ENCODE peak calls at places on chromosomes 11 and 22, in seven cellular contexts. U, H, V, Q, C, Z and M are unnamed samples.
A peak's percentile ranks its signal among the peaks of the same experiment; 100 is the strongest.

GRCh38 chr11:27282806-27283205 is 80.2 kb downstream of the CCDC34 start:
- DNase-seq in U (no peak), H (no peak), Q (no peak), V (no peak), C (no peak), Z (no peak), M (no peak)

GRCh38 chr11:78428773-78429172 is 11.2 kb upstream of the GAB2 start:
- DNase-seq in Z (no peak), U (no peak), Q (no peak), H (no peak), C (no peak), V (no peak), M (no peak)

GRCh38 chr11:46892838-46893237 is 25.5 kb downstream of the LRP4 start:
- DNase-seq in U (no peak), Q (no peak), V (no peak), Z (no peak), C (no peak), H (no peak), M (no peak)

GRCh38 chr11:26710489-26710888 is 11.4 kb downstream of the SLC5A12 start:
- DNase-seq in U (no peak), Z (no peak), Q (no peak), H (no peak), V (peak; percentile 16), C (no peak), M (no peak)

GRCh38 chr11:19988598-19988997 is 171.7 kb downstream of the DBX1 start:
- DNase-seq in H (no peak), Z (no peak), V (no peak), U (no peak), C (no peak), Q (no peak), M (no peak)

GRCh38 chr11:78336877-78337553 is 80.6 kb downstream of the GAB2 start:
- DNase-seq in C (no peak), U (no peak), V (no peak), Z (no peak), Q (no peak), H (no peak), M (no peak)

GRCh38 chr11:116615211-116615865 is 157.4 kb downstream of the BUD13 start:
- DNase-seq in U (no peak), Z (no peak), Q (no peak), H (no peak), C (no peak), V (no peak), M (no peak)

GRCh38 chr11:29318134-29318845 is 698.5 kb downstream of the KCNA4 start:
- DNase-seq in H (no peak), V (no peak), U (no peak), C (no peak), Z (no peak), Q (no peak), M (no peak)

GRCh38 chr11:84884836-84885235 is 742.3 kb downstream of the DLG2 start:
- DNase-seq in H (no peak), C (no peak), Z (no peak), U (no peak), V (no peak), Q (no peak), M (no peak)

GRCh38 chr11:94933225-94934130 is 39.9 kb downstream of the CWC15 start:
- DNase-seq in Z (no peak), V (no peak), C (no peak), U (peak; percentile 92), H (no peak), Q (no peak), M (peak; percentile 72)

GRCh38 chr11:17353228-17354021 is 1.8 kb downstream of the NCR3LG1 start:
- DNase-seq in V (peak; percentile 93), C (peak; percentile 31), Z (peak; percentile 91), Q (no peak), U (no peak), H (no peak), M (peak; percentile 79)

GRCh38 chr11:65423516-65424199 is 1.1 kb downstream of the NEAT1 start:
- DNase-seq in Z (peak; percentile 87), U (no peak), C (no peak), Q (no peak), V (peak; percentile 28), H (no peak), M (peak; percentile 67)

GRCh38 chr11:131375936-131376335 is 5.5 kb downstream of the NTM start:
- DNase-seq in U (no peak), V (no peak), C (no peak), Z (no peak), H (no peak), Q (no peak), M (no peak)

GRCh38 chr11:72618801-72619200 is 55.4 kb downstream of the PDE2A start:
- DNase-seq in C (no peak), U (no peak), H (no peak), Q (no peak), Z (no peak), V (no peak), M (no peak)

GRCh38 chr11:20117291-20117690 is 43.0 kb downstream of the DBX1 start:
- DNase-seq in C (no peak), V (no peak), U (no peak), Z (no peak), H (no peak), Q (no peak), M (no peak)

GRCh38 chr11:128271401-128271800 is 316.0 kb downstream of the ETS1 start:
- DNase-seq in V (no peak), Z (no peak), C (no peak), H (no peak), Q (no peak), U (no peak), M (no peak)

GRCh38 chr22:41106122-41106968 is 14.0 kb downstream of the EP300 start:
- DNase-seq in C (no peak), Q (no peak), V (no peak), Z (no peak), H (no peak), U (no peak), M (no peak)

GRCh38 chr22:44181033-44181911 is 547 bp downstream of the PARVG start:
- DNase-seq in H (peak; percentile 48), C (peak; percentile 55), U (no peak), Z (no peak), Q (no peak), V (no peak), M (no peak)

GRCh38 chr11:120819003-120819402 is 204.9 kb upstream of the TBCEL start:
- DNase-seq in U (no peak), Z (no peak), V (no peak), C (no peak), H (no peak), Q (no peak), M (no peak)